ENCODE peak calls at places on chromosomes 16 and 17, in five cellular contexts. W is body of pancreas; V is upper lobe of right lung; C is fibroblast of lung; O is CD8-positive, alpha-beta T cell. J is an unnamed sample.

GRCh38 chr16:83040174-83040573 is 413.4 kb downstream of the CDH13 start:
- DNase-seq in W (no peak), V (no peak), C (peak), O (no peak), J (no peak)

GRCh38 chr16:57889522-57889921 is 81.4 kb downstream of the CNGB1 start:
- DNase-seq in W (no peak), V (no peak), C (no peak), O (no peak), J (no peak)

GRCh38 chr16:19703218-19703617 is 14.8 kb downstream of the KNOP1 start:
- DNase-seq in W (no peak), V (no peak), C (no peak), O (no peak), J (no peak)

GRCh38 chr16:89442588-89442987 is 47.8 kb downstream of the ANKRD11 start:
- DNase-seq in W (no peak), V (no peak), C (no peak), O (no peak), J (no peak)

GRCh38 chr17:37701424-37702020 is 43.3 kb downstream of the HNF1B start:
- DNase-seq in W (peak), V (peak), C (no peak), O (peak), J (no peak)

GRCh38 chr16:5056347-5056746 is 9.4 kb downstream of the C16orf89 start:
- DNase-seq in W (no peak), V (peak), C (no peak), O (peak), J (no peak)

GRCh38 chr16:23207485-23207884 is 24.9 kb downstream of the SCNN1G start:
- DNase-seq in W (no peak), V (no peak), C (no peak), O (no peak), J (no peak)

GRCh38 chr16:75287708-75288107 is 36.3 kb upstream of the BCAR1 start:
- DNase-seq in W (no peak), V (peak), C (no peak), O (no peak), J (no peak)

GRCh38 chr16:31201511-31202401 is 804 bp downstream of the PYCARD start:
- DNase-seq in W (peak), V (peak), C (peak), O (no peak), J (no peak)

GRCh38 chr17:6870841-6871240 is 39.3 kb upstream of the TEKT1 start:
- DNase-seq in W (no peak), V (no peak), C (no peak), O (no peak), J (no peak)

GRCh38 chr17:59466943-59467801 is 98.2 kb upstream of the DHX40 start:
- DNase-seq in W (no peak), V (no peak), C (no peak), O (no peak), J (no peak)

GRCh38 chr17:74677558-74678466 is 34.9 kb downstream of the CD300LF start:
- DNase-seq in W (no peak), V (no peak), C (peak), O (no peak), J (no peak)

GRCh38 chr16:87727346-87727745 is 38.4 kb downstream of the KLHDC4 start:
- DNase-seq in W (no peak), V (no peak), C (no peak), O (no peak), J (no peak)
- H3K27ac ChIP-seq in W (no peak), V (no peak), C (no peak), O (no peak), J (no peak)

GRCh38 chr17:75688209-75688771 is 21.2 kb downstream of the SAP30BP start:
- DNase-seq in W (peak), V (peak), C (peak), O (no peak), J (peak)
- H3K27ac ChIP-seq in W (no peak), V (peak), C (no peak), O (no peak), J (peak)

GRCh38 chr16:73056911-73057310 is 9.0 kb upstream of the ZFHX3 start:
- DNase-seq in W (no peak), V (no peak), C (no peak), O (no peak), J (no peak)

GRCh38 chr16:73057369-73058210 is 9.7 kb upstream of the ZFHX3 start:
- DNase-seq in W (no peak), V (peak), C (peak), O (no peak), J (no peak)

GRCh38 chr16:73059779-73060178 is 11.9 kb upstream of the ZFHX3 start:
- DNase-seq in W (no peak), V (no peak), C (no peak), O (no peak), J (no peak)

GRCh38 chr16:73058616-73059409 is 10.9 kb upstream of the ZFHX3 start:
- DNase-seq in W (peak), V (peak), C (peak), O (no peak), J (peak)

GRCh38 chr16:73058221-73058615 is 10.3 kb upstream of the ZFHX3 start:
- DNase-seq in W (peak), V (peak), C (peak), O (no peak), J (no peak)
- H3K27ac ChIP-seq in W (peak), V (peak), C (peak), O (no peak), J (peak)

DNA sequence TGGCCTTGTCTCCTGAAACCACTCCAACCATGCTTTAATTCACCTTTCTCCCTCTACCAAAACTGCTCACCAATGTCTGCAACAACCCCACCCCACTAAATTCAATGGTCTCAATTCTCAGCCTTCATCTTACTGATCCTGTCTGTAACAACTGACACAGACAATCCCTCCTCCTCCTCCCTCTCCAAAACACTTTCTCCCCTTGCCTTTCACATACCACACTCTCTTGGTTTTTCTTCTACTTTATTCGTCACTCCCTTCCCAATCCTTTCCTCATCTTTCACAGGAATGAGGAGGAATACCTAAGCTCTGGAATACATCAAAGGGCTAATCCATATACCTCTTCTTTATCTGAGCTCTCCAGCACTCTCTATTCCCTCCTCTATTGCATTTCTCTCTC is 65.4 kb downstream of the STH start:
- DNase-seq in W (no peak), V (no peak), C (no peak), O (no peak), J (no peak)
- H3K27ac ChIP-seq in W (peak), V (no peak), C (no peak), O (no peak), J (no peak)

J was measured in sigmoid colon.